ENCODE peak calls at places on chromosomes 16 and 17, in five cellular contexts. V, I, O, Y and D are unnamed samples.
A peak's percentile ranks its signal among the peaks of the same experiment; 100 is the strongest.

GRCh38 chr16:81556715-81557284 is 112.2 kb downstream of the CMIP start:
- DNase-seq in V (no peak), I (peak; percentile 87), O (no peak), Y (no peak), D (no peak)

GRCh38 chr17:38341035-38341721 is 2.6 kb downstream of the GPR179 start:
- DNase-seq in V (peak; percentile 43), I (peak; percentile 73), O (peak; percentile 88), Y (no peak), D (no peak)

GRCh38 chr17:77049440-77049839 is 91.3 kb upstream of the SEC14L1 start:
- DNase-seq in V (no peak), I (no peak), O (no peak), Y (no peak), D (no peak)

GRCh38 chr16:78673884-78674283 is 574.4 kb downstream of the WWOX start:
- DNase-seq in V (no peak), I (no peak), O (no peak), Y (no peak), D (no peak)

GRCh38 chr17:57970706-57971105 is 15.5 kb upstream of the CUEDC1 start:
- DNase-seq in V (no peak), I (no peak), O (no peak), Y (no peak), D (peak; percentile 7)

GRCh38 chr16:66919569-66920472 is 1.1 kb upstream of the CDH16 start:
- DNase-seq in V (no peak), I (no peak), O (no peak), Y (no peak), D (no peak)

GRCh38 chr17:2090804-2091534 is 36.1 kb downstream of the HIC1 start:
- DNase-seq in V (peak; percentile 56), I (peak; percentile 45), O (no peak), Y (no peak), D (peak; percentile 68)

GRCh38 chr17:76935331-76935730 is 67.1 kb downstream of the MGAT5B start:
- DNase-seq in V (no peak), I (no peak), O (no peak), Y (no peak), D (peak; percentile 12)

GRCh38 chr16:58186176-58186944 is 11.5 kb downstream of the CSNK2A2 start:
- DNase-seq in V (no peak), I (no peak), O (no peak), Y (no peak), D (no peak)

GRCh38 chr16:86306811-86307517 is 203.4 kb upstream of the FOXF1 start:
- DNase-seq in V (no peak), I (no peak), O (no peak), Y (peak; percentile 64), D (peak; percentile 56)

GRCh38 chr16:57138281-57138935 is 46.0 kb downstream of the CPNE2 start:
- DNase-seq in V (no peak), I (no peak), O (no peak), Y (no peak), D (no peak)

GRCh38 chr17:16568541-16569357 is at the start of gene ZNF287:
- DNase-seq in V (peak; percentile 94), I (peak; percentile 96), O (peak; percentile 77), Y (peak; percentile 83), D (peak; percentile 81)

GRCh38 chr16:51523400-51523799 is 372.3 kb upstream of the SALL1 start:
- DNase-seq in V (no peak), I (no peak), O (no peak), Y (no peak), D (no peak)

GRCh38 chr17:2062571-2063183 is 7.8 kb downstream of the HIC1 start:
- DNase-seq in V (no peak), I (no peak), O (no peak), Y (no peak), D (no peak)

GRCh38 chr16:67399749-67400704 is 6.7 kb upstream of the TPPP3 start:
- DNase-seq in V (no peak), I (no peak), O (peak; percentile 97), Y (no peak), D (no peak)

GRCh38 chr17:1398900-1399299 is 1.1 kb downstream of the YWHAE start:
- DNase-seq in V (peak; percentile 16), I (no peak), O (no peak), Y (no peak), D (peak; percentile 42)

GRCh38 chr17:16037636-16038035 is 38.0 kb downstream of the TTC19 start:
- DNase-seq in V (no peak), I (no peak), O (no peak), Y (no peak), D (no peak)

GRCh38 chr17:19650826-19651225 is 2.3 kb downstream of the ALDH3A2 start:
- DNase-seq in V (no peak), I (no peak), O (no peak), Y (no peak), D (peak; percentile 66)

GRCh38 chr17:56908061-56908542 is 5.7 kb downstream of the TRIM25 start:
- DNase-seq in V (peak; percentile 76), I (peak; percentile 68), O (no peak), Y (no peak), D (no peak)

GRCh38 chr16:19085679-19086200 is 18.3 kb downstream of the COQ7 start:
- DNase-seq in V (peak; percentile 64), I (peak; percentile 27), O (no peak), Y (no peak), D (no peak)

GRCh38 chr17:2204393-2204792 is 99.2 kb downstream of the SMG6 start:
- DNase-seq in V (no peak), I (no peak), O (no peak), Y (no peak), D (no peak)

GRCh38 chr17:82160081-82160480 is 52.6 kb downstream of the CCDC57 start:
- DNase-seq in V (no peak), I (no peak), O (no peak), Y (no peak), D (peak; percentile 85)

GRCh38 chr17:68738044-68738443 is 136.9 kb upstream of the FAM20A start:
- DNase-seq in V (no peak), I (no peak), O (no peak), Y (no peak), D (no peak)

GRCh38 chr16:27977966-27978365 is 85.5 kb downstream of the GSG1L start:
- DNase-seq in V (no peak), I (no peak), O (no peak), Y (no peak), D (no peak)

GRCh38 chr17:53406907-53407306 is 415.8 kb upstream of the KIF2B start:
- DNase-seq in V (no peak), I (no peak), O (no peak), Y (no peak), D (no peak)

GRCh38 chr16:56426585-56426984 is 1.2 kb upstream of the AMFR start:
- DNase-seq in V (no peak), I (no peak), O (no peak), Y (no peak), D (peak; percentile 60)

GRCh38 chr16:53509906-53510703 is 7.1 kb upstream of the AKTIP start:
- DNase-seq in V (peak; percentile 63), I (peak; percentile 49), O (peak; percentile 17), Y (peak; percentile 63), D (peak; percentile 39)

GRCh38 chr16:85520853-85521736 is 92.0 kb upstream of the GSE1 start:
- DNase-seq in V (peak; percentile 91), I (no peak), O (no peak), Y (no peak), D (peak; percentile 55)

GRCh38 chr17:73744411-73744810 is 100.2 kb upstream of the SDK2 start:
- DNase-seq in V (no peak), I (no peak), O (no peak), Y (no peak), D (no peak)

GRCh38 chr16:67104845-67105244 is 4.9 kb upstream of the PHAF1 start:
- DNase-seq in V (peak; percentile 68), I (no peak), O (no peak), Y (no peak), D (no peak)

GRCh38 chr16:55651841-55652824 is 3.7 kb upstream of the SLC6A2 start:
- DNase-seq in V (no peak), I (no peak), O (no peak), Y (no peak), D (no peak)

GRCh38 chr16:81376880-81377279 is 62.1 kb downstream of the GAN start:
- DNase-seq in V (no peak), I (no peak), O (peak; percentile 18), Y (no peak), D (peak; percentile 88)

GRCh38 chr17:82356845-82357355 is 2.1 kb upstream of the TEX19 start:
- DNase-seq in V (peak; percentile 67), I (no peak), O (peak; percentile 36), Y (no peak), D (no peak)

GRCh38 chr16:80725566-80726162 is 78.7 kb downstream of the CDYL2 start:
- DNase-seq in V (no peak), I (no peak), O (no peak), Y (no peak), D (no peak)

GRCh38 chr17:82767041-82767754 is 15.3 kb downstream of the TBCD start:
- DNase-seq in V (peak; percentile 72), I (peak; percentile 70), O (peak; percentile 51), Y (peak; percentile 62), D (peak; percentile 30)

GRCh38 chr17:81429353-81429774 is 34.1 kb downstream of the BAHCC1 start:
- DNase-seq in V (peak; percentile 81), I (peak; percentile 78), O (peak; percentile 93), Y (peak; percentile 53), D (peak; percentile 64)

GRCh38 chr17:78889525-78889924 is 13.5 kb downstream of the CEP295NL start:
- DNase-seq in V (peak; percentile 43), I (no peak), O (no peak), Y (no peak), D (no peak)